ENCODE peak calls at places on chromosomes 1 and 21, in four cellular contexts. L is uterus, F is body of pancreas, H is K562. A is an unnamed sample. For H3K4me1, the result is how much of the 10 kb centered on the place peaks cover.

GRCh38 chr21:17139696-17140095 is 373.1 kb upstream of the CXADR start:
- DNase-seq in H (no peak), L (no peak), F (no peak), A (no peak)

GRCh38 chr1:169879034-169879835 is 14.5 kb downstream of the SCYL3 start:
- DNase-seq in F (no peak), L (no peak), H (no peak), A (no peak)

GRCh38 chr1:19976317-19977003 is 3.0 kb downstream of the PLA2G2A start:
- DNase-seq in H (no peak), L (no peak), F (no peak), A (no peak)

GRCh38 chr1:52461821-52462220 is 57.4 kb downstream of the PRPF38A start:
- DNase-seq in H (no peak), L (no peak), F (no peak), A (no peak)

GRCh38 chr1:241442686-241443085 is 76.9 kb downstream of the FH start:
- DNase-seq in L (no peak), H (no peak), F (no peak), A (no peak)

GRCh38 chr1:104132386-104132973 is 382.8 kb downstream of the AMY1C start:
- DNase-seq in H (peak), F (peak), L (no peak), A (no peak)

GRCh38 chr1:85617582-85618237 is 37.1 kb downstream of the CCN1 start:
- DNase-seq in H (no peak), L (no peak), F (no peak), A (no peak)

GRCh38 chr1:85708826-85709222 is 591 bp upstream of the ZNHIT6 start:
- DNase-seq in F (no peak), L (no peak), H (peak), A (no peak)

GRCh38 chr1:150420560-150421265 is 56.8 kb downstream of the RPRD2 start:
- DNase-seq in H (no peak), L (no peak), F (no peak), A (no peak)

GRCh38 chr1:2382621-2383361 is 8.6 kb downstream of the MORN1 start:
- DNase-seq in L (no peak), H (peak), F (peak), A (no peak)

GRCh38 chr1:184649500-184649899 is 105.2 kb downstream of the EDEM3 start:
- DNase-seq in H (no peak), L (no peak), F (no peak), A (no peak)

GRCh38 chr21:28828981-28829380 is 163.7 kb downstream of the LTN1 start:
- DNase-seq in F (no peak), L (no peak), H (no peak), A (no peak)

GRCh38 chr21:28822882-28823335 is 169.8 kb downstream of the LTN1 start:
- DNase-seq in L (peak), F (no peak), H (no peak), A (no peak)

GRCh38 chr21:28826569-28826968 is 166.1 kb downstream of the LTN1 start:
- DNase-seq in H (no peak), F (no peak), L (no peak), A (no peak)

GRCh38 chr21:28823464-28823863 is 169.2 kb downstream of the LTN1 start:
- DNase-seq in L (no peak), H (no peak), F (no peak), A (no peak)

DNA sequence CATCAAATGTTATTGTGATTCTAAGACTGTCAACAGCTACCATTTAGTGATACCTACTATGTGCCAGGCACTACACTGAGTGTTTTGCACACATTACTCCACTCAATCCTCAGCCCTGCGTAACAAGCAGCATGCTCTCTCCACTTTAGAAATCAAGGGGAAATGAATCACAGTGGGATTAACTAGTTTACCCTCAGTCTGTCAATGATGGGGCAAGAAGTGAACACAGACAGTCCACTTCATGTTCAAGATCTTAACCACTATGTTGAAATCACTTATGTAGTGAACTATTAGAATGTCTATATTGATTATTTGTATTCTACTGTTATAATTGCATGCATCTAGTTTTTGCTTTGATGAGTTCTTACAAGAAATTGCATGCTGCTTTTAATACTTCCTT is 165.3 kb downstream of the LTN1 start:
- DNase-seq in F (no peak), L (no peak), H (no peak), A (no peak)
- H3K4me1 ChIP-seq in F (under half), L (under half), H (under half), A (under half)

GRCh38 chr1:12189328-12189682 is 22.5 kb downstream of the TNFRSF1B start:
- DNase-seq in H (no peak), F (no peak), L (no peak), A (no peak)

GRCh38 chr1:12188657-12189327 is 22.0 kb downstream of the TNFRSF1B start:
- DNase-seq in F (no peak), H (no peak), L (no peak), A (no peak)

GRCh38 chr1:12188115-12188514 is 21.3 kb downstream of the TNFRSF1B start:
- DNase-seq in H (no peak), F (no peak), L (no peak), A (no peak)

GRCh38 chr1:12194666-12195216 is 27.9 kb downstream of the TNFRSF1B start:
- DNase-seq in F (no peak), L (no peak), H (no peak), A (no peak)

GRCh38 chr1:12191242-12192032 is 24.6 kb downstream of the TNFRSF1B start:
- DNase-seq in F (no peak), H (no peak), L (no peak), A (no peak)
- H3K4me1 ChIP-seq in F (under half), H (under half), L (under half), A (under half)

GRCh38 chr1:155130272-155131006 is 2.8 kb downstream of the EFNA1 start:
- DNase-seq in L (no peak), F (no peak), H (peak), A (no peak)

GRCh38 chr1:155131285-155131684 is 3.6 kb downstream of the EFNA1 start:
- DNase-seq in F (peak), L (no peak), H (no peak), A (no peak)

GRCh38 chr1:155134322-155134721 is 1.3 kb upstream of the SLC50A1 start:
- DNase-seq in H (no peak), L (no peak), F (no peak), A (no peak)

GRCh38 chr1:155133799-155134281 is 1.8 kb upstream of the SLC50A1 start:
- DNase-seq in F (no peak), L (no peak), H (no peak), A (no peak)

GRCh38 chr1:155131846-155132245 is 3.8 kb upstream of the SLC50A1 start:
- DNase-seq in F (no peak), H (no peak), L (no peak), A (no peak)
- H3K4me1 ChIP-seq in F (half or more), H (half or more), L (under half), A (under half)

DNA sequence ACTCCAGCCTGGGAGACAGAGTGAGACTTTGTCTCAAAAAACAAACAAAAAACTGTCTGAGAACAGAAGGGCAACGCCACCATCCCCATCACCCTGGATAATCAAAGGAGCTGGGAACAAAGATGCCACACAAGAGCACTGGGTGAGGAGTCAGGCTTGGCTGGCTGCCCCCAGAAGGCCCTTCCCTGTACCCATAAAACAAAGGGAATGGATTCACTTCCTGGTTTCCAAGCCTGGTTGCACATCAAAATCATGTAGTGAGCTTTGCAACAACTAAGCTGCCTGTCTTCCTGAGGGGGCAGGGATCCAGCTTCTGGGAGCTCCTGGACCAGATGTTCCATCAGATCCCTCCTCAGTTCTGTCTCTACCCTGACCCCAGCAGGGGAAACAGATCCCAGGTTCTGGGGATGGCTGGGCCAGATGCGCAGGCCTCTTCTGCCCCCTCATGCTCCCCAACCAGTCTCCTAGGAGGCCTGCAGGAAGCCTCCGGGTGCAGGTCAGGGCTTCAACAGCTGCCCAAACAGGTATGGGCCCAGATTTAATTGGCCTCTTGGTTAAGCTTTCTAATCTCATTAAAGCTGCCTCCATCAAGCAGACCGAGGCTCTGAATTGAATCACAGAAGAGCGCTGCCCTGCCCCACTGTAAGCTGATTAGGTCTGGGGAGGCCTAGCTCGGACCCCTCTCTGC is 97.8 kb downstream of the MRPL37 start:
- DNase-seq in F (peak), H (no peak), L (no peak), A (no peak)
- H3K4me1 ChIP-seq in F (under half), H (under half), L (under half), A (under half)

GRCh38 chr1:161820914-161821313 is 54.8 kb downstream of the ATF6 start:
- DNase-seq in F (no peak), H (no peak), L (no peak), A (no peak)
- H3K4me1 ChIP-seq in F (under half), H (under half), L (under half), A (under half)

DNA sequence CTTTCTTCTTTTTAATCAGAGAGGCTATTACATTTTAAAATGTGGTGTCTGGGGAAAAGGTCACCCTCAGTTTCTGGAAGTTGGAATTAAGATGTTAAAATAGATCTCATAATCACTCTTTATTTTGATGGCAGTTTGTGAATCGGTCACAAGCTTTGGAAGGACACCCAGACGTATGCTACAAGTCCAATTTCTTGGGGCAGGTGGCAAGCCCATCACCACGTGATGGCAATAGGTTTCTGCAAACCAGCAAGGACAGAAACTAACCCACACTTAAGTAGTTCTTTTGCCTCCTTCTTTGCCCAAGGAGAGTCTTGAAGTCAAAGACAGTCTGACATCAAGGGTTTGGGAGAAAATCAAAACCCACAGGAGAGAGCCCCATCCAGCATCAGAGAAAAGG is 72.9 kb downstream of the C1orf87 start:
- DNase-seq in H (no peak), F (no peak), L (no peak), A (no peak)
- H3K4me1 ChIP-seq in H (under half), F (under half), L (under half), A (under half)

DNA sequence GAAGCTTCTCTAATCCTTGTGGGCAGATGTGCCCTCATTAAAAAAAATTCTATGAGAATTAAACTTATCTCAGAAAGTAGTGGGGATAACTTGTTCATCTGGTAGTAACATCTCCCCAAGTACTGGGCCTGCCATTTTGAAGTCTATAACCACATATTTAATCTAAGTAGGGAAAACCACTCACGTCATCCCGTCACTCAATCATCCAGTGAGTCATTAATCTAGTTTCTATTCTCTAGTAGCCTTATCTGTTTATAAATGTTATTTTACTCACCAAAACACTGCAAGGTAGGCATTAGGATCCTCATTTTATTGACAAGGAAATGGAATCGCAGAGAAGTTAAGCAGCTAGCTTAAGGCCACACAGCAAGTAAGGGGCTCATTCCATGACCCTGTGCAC is 221.9 kb downstream of the ATG4C start:
- DNase-seq in H (no peak), F (no peak), L (no peak), A (no peak)
- H3K4me1 ChIP-seq in H (under half), F (under half), L (under half), A (under half)

GRCh38 chr1:44642255-44642654 is 32.0 kb downstream of the TMEM53 start:
- DNase-seq in L (no peak), H (no peak), F (no peak), A (no peak)

GRCh38 chr1:44642925-44643324 is 31.4 kb downstream of the TMEM53 start:
- DNase-seq in L (no peak), F (no peak), H (no peak), A (no peak)

GRCh38 chr1:44640178-44640865 is 34.0 kb downstream of the TMEM53 start:
- DNase-seq in H (no peak), L (no peak), F (no peak), A (no peak)

GRCh38 chr1:44643721-44644330 is 30.5 kb downstream of the TMEM53 start:
- DNase-seq in L (no peak), H (no peak), F (no peak), A (no peak)

DNA sequence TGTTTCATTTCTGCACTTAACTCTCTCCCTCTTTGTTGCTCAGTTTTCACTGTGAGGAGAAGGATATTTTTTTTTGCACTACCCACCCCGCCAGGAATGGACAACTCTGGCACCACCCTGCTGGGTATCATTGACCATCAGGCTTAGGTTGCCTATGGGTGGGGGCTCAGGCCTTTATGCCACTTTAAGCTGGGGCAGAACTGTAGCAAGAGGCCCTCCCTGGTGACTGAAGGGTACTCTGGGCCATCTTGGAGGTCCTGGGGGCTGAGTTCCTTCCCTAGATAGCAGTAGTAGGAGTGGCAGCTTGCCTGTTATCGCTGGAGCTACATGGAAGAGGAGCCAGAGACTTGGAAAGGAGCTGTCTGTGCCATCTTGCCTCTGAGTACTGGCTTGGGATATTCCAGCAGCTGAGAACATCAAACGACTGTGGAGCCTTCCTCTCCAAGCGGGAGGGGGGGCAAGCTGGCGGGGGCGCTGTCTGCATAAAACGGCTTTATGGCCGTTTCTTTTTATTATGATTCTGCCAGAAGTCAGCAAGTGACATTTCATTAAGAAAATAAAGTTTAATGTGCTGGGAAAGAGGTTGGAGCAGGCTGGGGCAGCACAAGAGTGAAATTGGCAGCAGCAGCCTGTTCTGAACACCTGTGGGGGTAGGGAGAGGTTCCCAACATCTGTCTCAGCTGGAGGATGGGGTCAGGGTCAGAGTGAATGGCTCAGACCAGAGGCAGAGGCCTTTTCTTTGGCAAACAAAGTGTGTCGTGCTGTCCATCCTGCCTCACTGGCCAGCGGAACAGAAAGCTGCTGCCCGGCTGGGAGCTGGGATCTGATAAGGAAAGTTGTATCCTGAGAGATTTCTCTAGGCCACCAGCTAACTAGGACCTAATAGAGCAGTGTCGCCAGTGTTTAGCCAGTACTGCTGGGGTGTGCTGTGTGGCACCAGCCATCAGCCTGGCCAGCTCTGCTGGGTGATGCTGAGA is 32.9 kb downstream of the TMEM53 start:
- DNase-seq in H (no peak), F (no peak), L (no peak), A (no peak)
- H3K4me1 ChIP-seq in H (under half), F (under half), L (under half), A (under half)

DNA sequence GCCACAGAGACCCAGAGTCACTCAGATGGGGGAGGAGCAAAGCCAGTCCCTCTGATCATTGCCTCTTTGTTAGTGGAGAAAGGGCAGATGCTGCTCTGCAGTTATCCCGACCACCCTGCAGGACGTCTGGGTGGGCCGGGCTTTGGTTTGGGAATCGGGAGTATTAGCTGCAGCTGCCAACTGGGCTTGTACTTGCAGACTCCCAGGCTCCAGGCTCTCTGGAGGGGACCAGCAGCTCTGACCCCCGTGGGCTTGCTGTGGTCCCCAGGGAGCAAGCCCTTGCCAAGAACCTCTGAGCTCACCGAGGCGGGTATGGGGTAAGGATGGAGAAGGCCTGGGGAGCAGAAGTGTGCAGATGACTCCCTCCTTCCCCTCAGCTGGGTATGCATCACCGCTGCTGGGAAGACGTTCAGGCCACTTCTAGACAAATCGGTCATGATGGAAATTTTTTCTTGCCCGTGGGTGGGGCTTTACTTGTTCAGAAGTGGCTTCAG is 21.6 kb downstream of the MAPKAPK2 start:
- DNase-seq in L (peak), H (no peak), F (peak), A (peak)
- H3K4me1 ChIP-seq in L (under half), H (under half), F (half or more), A (under half)

GRCh38 chr1:67752306-67752705 is 67.3 kb downstream of the GADD45A start:
- DNase-seq in F (no peak), L (no peak), H (no peak), A (no peak)

GRCh38 chr1:67753776-67754525 is 69.0 kb downstream of the GADD45A start:
- DNase-seq in F (no peak), L (no peak), H (no peak), A (no peak)

GRCh38 chr1:67755160-67755559 is 70.2 kb downstream of the GADD45A start:
- DNase-seq in L (no peak), F (no peak), H (no peak), A (no peak)

GRCh38 chr1:67755619-67756018 is 70.6 kb downstream of the GADD45A start:
- DNase-seq in H (no peak), L (no peak), F (no peak), A (peak)

GRCh38 chr1:67754526-67754920 is 69.5 kb downstream of the GADD45A start:
- DNase-seq in H (no peak), L (no peak), F (no peak), A (peak)
- H3K4me1 ChIP-seq in H (under half), L (under half), F (under half), A (half or more)